ENCODE peak calls at places on chromosome 9, in ten cellular contexts. G, X, H, D, T, V, P, L, R and M are unnamed samples.

GRCh38 chr9:99628843-99629242 is 192.8 kb upstream of the NR4A3 start:
- DNase-seq in D (no peak), P (no peak), R (no peak), V (no peak), T (no peak), X (no peak), G (peak), H (no peak), L (no peak), M (no peak)

GRCh38 chr9:126301985-126302603 is 24.5 kb upstream of the MVB12B start:
- DNase-seq in R (peak), T (peak), L (peak), H (peak), X (peak), G (peak), V (no peak), D (no peak), P (no peak), M (peak)

GRCh38 chr9:31140316-31140715 is 1244.1 kb upstream of the ACO1 start:
- DNase-seq in G (no peak), V (no peak), P (no peak), X (peak), R (peak), L (peak), T (no peak), D (no peak), H (no peak), M (peak)

GRCh38 chr9:3936520-3937235 is 363.2 kb downstream of the GLIS3 start:
- DNase-seq in P (no peak), X (no peak), H (no peak), V (peak), G (no peak), R (no peak), T (no peak), L (peak), D (no peak), M (no peak)

GRCh38 chr9:109409998-109410397 is 88.1 kb downstream of the PTPN3 start:
- DNase-seq in T (no peak), G (no peak), R (no peak), P (no peak), L (no peak), D (no peak), X (peak), H (no peak), V (no peak), M (no peak)

GRCh38 chr9:111153973-111154590 is 115.8 kb upstream of the LPAR1 start:
- DNase-seq in X (no peak), H (peak), T (no peak), D (no peak), L (no peak), G (no peak), R (peak), V (no peak), P (no peak), M (peak)

GRCh38 chr9:86126998-86127972 is 27.9 kb upstream of the GOLM1 start:
- DNase-seq in P (no peak), G (no peak), L (peak), T (peak), V (no peak), R (peak), X (peak), D (no peak), H (peak), M (peak)

GRCh38 chr9:110207071-110207923 is 662 bp downstream of the C9orf152 start:
- DNase-seq in L (no peak), G (no peak), V (no peak), R (no peak), T (no peak), X (no peak), D (no peak), H (no peak), P (no peak), M (no peak)

GRCh38 chr9:92404031-92404430 is 347 bp downstream of the OGN start:
- DNase-seq in H (no peak), D (no peak), P (no peak), T (no peak), L (no peak), X (no peak), G (no peak), R (no peak), V (no peak), M (no peak)

GRCh38 chr9:104831681-104832080 is 67.8 kb downstream of the NIPSNAP3B start:
- DNase-seq in R (peak), G (no peak), P (no peak), V (no peak), D (no peak), T (no peak), X (no peak), H (peak), L (peak), M (no peak)

GRCh38 chr9:38016375-38017120 is 52.5 kb downstream of the SHB start:
- DNase-seq in X (no peak), V (no peak), P (no peak), L (no peak), T (no peak), H (peak), G (no peak), R (peak), D (no peak), M (peak)

GRCh38 chr9:137663584-137663983 is 44.8 kb downstream of the EHMT1 start:
- DNase-seq in X (peak), T (no peak), H (no peak), V (no peak), L (no peak), R (no peak), G (no peak), P (no peak), D (no peak), M (no peak)

GRCh38 chr9:137658778-137659177 is 40.0 kb downstream of the EHMT1 start:
- DNase-seq in L (no peak), G (no peak), V (no peak), X (no peak), T (no peak), R (no peak), P (no peak), D (no peak), H (no peak), M (no peak)

GRCh38 chr9:137656416-137656815 is 37.6 kb downstream of the EHMT1 start:
- DNase-seq in R (no peak), D (no peak), G (no peak), H (no peak), L (no peak), V (no peak), T (no peak), P (no peak), X (no peak), M (no peak)

GRCh38 chr9:137660144-137660543 is 41.3 kb downstream of the EHMT1 start:
- DNase-seq in V (no peak), T (no peak), X (no peak), H (no peak), R (no peak), P (no peak), D (no peak), L (no peak), G (peak), M (no peak)

GRCh38 chr9:137657606-137658005 is 38.8 kb downstream of the EHMT1 start:
- DNase-seq in R (no peak), V (no peak), H (no peak), L (no peak), X (no peak), D (no peak), T (no peak), P (no peak), G (no peak), M (no peak)
- H3K4me3 ChIP-seq in R (no peak), V (no peak), H (no peak), L (no peak), X (no peak), D (no peak), T (no peak), P (no peak), G (no peak), M (no peak)

GRCh38 chr9:95459867-95460626 is 56.7 kb downstream of the PTCH1 start:
- DNase-seq in X (no peak), T (peak), L (no peak), D (no peak), P (no peak), R (peak), G (no peak), H (no peak), V (no peak), M (no peak)
- H3K4me3 ChIP-seq in X (no peak), T (no peak), L (no peak), D (no peak), P (no peak), R (peak), G (no peak), H (no peak), V (no peak), M (no peak)

GRCh38 chr9:127568618-127568970 is 43.5 kb upstream of the STXBP1 start:
- DNase-seq in V (no peak), P (no peak), D (no peak), T (no peak), X (no peak), R (no peak), L (no peak), G (no peak), H (no peak), M (no peak)

GRCh38 chr9:127567898-127568617 is 44.0 kb upstream of the STXBP1 start:
- DNase-seq in R (no peak), T (no peak), H (no peak), X (peak), V (no peak), P (no peak), G (no peak), D (no peak), L (no peak), M (no peak)

GRCh38 chr9:127570533-127571111 is 41.5 kb upstream of the STXBP1 start:
- DNase-seq in X (no peak), H (no peak), D (no peak), V (no peak), T (no peak), L (no peak), P (no peak), R (no peak), G (no peak), M (no peak)

GRCh38 chr9:127569819-127570401 is 42.2 kb upstream of the STXBP1 start:
- DNase-seq in X (no peak), H (peak), P (no peak), V (no peak), G (no peak), D (peak), L (peak), R (no peak), T (no peak), M (no peak)

DNA sequence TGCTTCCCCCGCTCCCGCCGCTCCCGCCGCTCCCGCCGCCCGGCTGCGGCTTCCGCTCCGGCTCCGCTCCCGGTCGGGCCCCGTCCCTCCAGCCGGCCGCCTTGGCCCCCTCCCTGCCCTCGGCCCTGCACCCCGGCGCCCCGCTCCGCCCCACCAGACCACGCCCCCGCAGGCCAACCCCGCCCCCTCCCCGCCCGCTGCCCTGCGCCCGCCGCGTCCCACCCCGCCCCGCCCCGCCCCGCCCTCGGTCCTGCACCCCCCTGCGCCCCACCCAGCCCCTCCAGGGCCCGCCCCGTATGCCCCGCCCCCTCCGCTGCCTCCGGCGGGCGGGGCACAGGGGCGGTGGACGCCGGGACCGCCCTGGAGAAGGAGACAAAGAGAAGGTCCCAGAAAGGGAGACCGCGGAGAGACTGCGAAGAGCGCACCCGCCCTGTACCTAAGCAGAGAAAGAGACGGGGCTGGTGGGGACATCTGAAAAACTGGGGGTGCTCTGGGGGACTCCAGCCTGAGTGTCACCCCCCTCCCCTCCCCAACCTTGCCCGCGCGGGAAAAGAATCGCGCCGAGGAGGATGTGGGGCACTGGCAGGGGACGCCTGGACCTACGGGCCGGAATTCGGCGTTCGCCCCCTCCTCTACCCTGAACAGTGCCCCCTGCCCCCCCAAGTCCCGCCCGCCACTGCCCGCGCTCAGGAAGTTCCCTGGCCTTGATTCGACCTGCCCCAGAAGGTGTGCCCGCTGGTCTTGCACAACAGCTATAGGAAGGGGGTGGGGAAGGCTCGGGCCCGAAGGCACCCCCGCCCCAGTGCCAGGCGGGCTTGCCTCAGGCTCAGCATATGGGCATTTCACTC is 42.9 kb upstream of the STXBP1 start:
- DNase-seq in X (peak), R (peak), H (peak), V (peak), D (peak), L (peak), G (peak), T (no peak), P (no peak), M (peak)
- H3K4me3 ChIP-seq in X (peak), R (peak), H (peak), V (peak), D (peak), L (peak), G (peak), T (peak), P (peak), M (peak)

GRCh38 chr9:129958771-129959170 is 84.2 kb downstream of the FNBP1 start:
- DNase-seq in V (no peak), G (no peak), P (no peak), D (no peak), H (no peak), L (no peak), T (no peak), X (no peak), R (no peak), M (no peak)

GRCh38 chr9:129964901-129965734 is 77.9 kb downstream of the FNBP1 start:
- DNase-seq in H (peak), X (peak), R (peak), L (peak), T (no peak), G (no peak), V (no peak), P (no peak), D (no peak), M (peak)

GRCh38 chr9:129962889-129963703 is 79.9 kb downstream of the FNBP1 start:
- DNase-seq in V (peak), R (peak), T (no peak), G (peak), H (peak), L (peak), P (peak), X (peak), D (peak), M (no peak)

DNA sequence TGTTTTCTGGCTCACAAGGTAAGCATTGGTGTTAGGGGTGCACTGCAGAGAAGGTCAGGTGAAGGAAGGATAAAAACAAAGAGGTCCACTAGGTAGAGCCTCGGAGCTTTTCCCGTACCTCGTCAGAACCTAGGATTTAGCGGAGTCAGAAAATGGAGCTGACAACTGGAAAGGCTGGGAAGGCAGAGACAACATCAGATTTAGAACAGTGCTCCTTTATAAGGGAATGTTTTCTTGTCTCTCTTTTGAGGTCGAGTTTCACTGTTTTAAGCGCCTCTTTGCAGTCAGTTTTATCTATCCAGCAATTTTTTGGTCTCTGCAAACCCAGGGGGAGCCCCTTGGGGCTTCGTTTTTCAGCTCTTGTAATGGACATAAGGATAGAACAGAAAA is 80.6 kb downstream of the FNBP1 start:
- DNase-seq in G (no peak), R (no peak), D (no peak), X (peak), T (no peak), P (no peak), L (no peak), V (no peak), H (no peak), M (no peak)
- H3K4me3 ChIP-seq in G (no peak), R (peak), D (peak), X (peak), T (peak), P (peak), L (no peak), V (peak), H (peak), M (no peak)